ENCODE peak calls at places on chromosome 2, in four cellular contexts. One of them, this sample, is unnamed.

GRCh38 chr2:10452334-10452733 is 4.2 kb upstream of the ODC1 start:
- DNase-seq in Peyer's patch: no peak
- DNase-seq in mammary epithelial cell: peak; percentile 96
- DNase-seq in endodermal cell: no peak
- DNase-seq in this sample: no peak

GRCh38 chr2:212227755-212228154 is 310.8 kb downstream of the ERBB4 start:
- DNase-seq in Peyer's patch: no peak
- DNase-seq in mammary epithelial cell: peak; percentile 70
- DNase-seq in endodermal cell: no peak
- DNase-seq in this sample: no peak

GRCh38 chr2:154692927-154693326 is 5.6 kb upstream of the KCNJ3 start:
- DNase-seq in Peyer's patch: no peak
- DNase-seq in mammary epithelial cell: peak; percentile 9
- DNase-seq in endodermal cell: no peak
- DNase-seq in this sample: no peak

GRCh38 chr2:161134547-161135518 is 25.4 kb upstream of the TANK start:
- DNase-seq in Peyer's patch: no peak
- DNase-seq in mammary epithelial cell: no peak
- DNase-seq in endodermal cell: no peak
- DNase-seq in this sample: no peak

GRCh38 chr2:44479127-44479887 is 117.6 kb downstream of the CAMKMT start:
- DNase-seq in Peyer's patch: peak; percentile 18
- DNase-seq in mammary epithelial cell: peak; percentile 69
- DNase-seq in endodermal cell: peak; percentile 67
- DNase-seq in this sample: no peak

GRCh38 chr2:10500601-10501361 is 52.7 kb upstream of the ODC1 start:
- DNase-seq in Peyer's patch: peak; percentile 7
- DNase-seq in mammary epithelial cell: peak; percentile 72
- DNase-seq in endodermal cell: no peak
- DNase-seq in this sample: no peak

GRCh38 chr2:100812141-100812540 is 7.8 kb upstream of the NPAS2 start:
- DNase-seq in Peyer's patch: no peak
- DNase-seq in mammary epithelial cell: no peak
- DNase-seq in endodermal cell: no peak
- DNase-seq in this sample: no peak

GRCh38 chr2:120238728-120239487 is 13.7 kb upstream of the RALB start:
- DNase-seq in Peyer's patch: no peak
- DNase-seq in mammary epithelial cell: peak; percentile 78
- DNase-seq in endodermal cell: peak; percentile 58
- DNase-seq in this sample: peak; percentile 63

GRCh38 chr2:235966396-235966795 is 201.8 kb downstream of the GBX2 start:
- DNase-seq in Peyer's patch: no peak
- DNase-seq in mammary epithelial cell: no peak
- DNase-seq in endodermal cell: peak; percentile 64
- DNase-seq in this sample: no peak

GRCh38 chr2:235968616-235969324 is 199.4 kb downstream of the GBX2 start:
- DNase-seq in Peyer's patch: no peak
- DNase-seq in mammary epithelial cell: no peak
- DNase-seq in endodermal cell: no peak
- DNase-seq in this sample: peak; percentile 73

GRCh38 chr2:235966932-235967331 is 201.3 kb downstream of the GBX2 start:
- DNase-seq in Peyer's patch: no peak
- DNase-seq in mammary epithelial cell: no peak
- DNase-seq in endodermal cell: no peak
- DNase-seq in this sample: no peak

GRCh38 chr2:235967358-235967757 is 200.8 kb downstream of the GBX2 start:
- DNase-seq in Peyer's patch: no peak
- DNase-seq in mammary epithelial cell: no peak
- DNase-seq in endodermal cell: no peak
- DNase-seq in this sample: no peak

DNA sequence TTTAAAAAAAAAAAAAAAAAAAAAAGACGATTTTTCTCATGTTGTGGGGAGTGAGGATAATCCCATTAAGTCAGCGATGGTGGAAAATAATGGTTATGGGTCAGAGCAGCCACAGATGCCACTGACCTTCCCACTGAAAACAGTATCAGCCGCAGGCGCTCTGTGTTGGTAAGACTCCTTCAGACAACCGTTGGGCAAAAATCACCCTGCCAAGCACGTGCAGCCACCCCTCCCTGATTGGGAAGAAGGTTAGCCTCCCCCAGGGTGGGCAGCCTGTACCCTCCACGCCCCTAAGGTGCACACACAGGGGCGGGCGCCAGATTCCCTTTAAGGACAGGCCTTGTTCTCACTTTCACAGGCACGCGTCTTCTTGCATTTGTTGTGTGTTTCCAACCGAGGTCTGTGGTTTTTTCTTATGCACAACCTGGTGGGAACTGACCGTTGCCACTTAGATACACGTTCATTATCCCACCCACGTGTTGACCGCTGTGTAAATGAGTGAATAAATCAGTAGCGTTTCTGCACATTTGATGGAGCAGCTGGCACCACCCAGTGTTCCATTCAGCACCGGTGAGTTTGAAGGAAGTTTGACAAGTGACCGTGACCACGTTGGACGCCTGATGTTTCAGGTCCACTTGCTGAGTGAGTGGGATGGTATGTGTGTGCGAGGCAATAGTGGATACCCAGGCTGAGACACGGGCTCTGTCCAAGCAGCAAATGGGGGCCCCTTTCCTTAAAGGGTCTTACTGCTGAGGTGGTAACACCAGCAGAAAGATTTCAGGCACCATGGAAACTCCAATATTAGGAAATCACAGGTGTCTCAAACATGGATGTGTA is 197.8 kb downstream of the GBX2 start:
- DNase-seq in Peyer's patch: no peak
- DNase-seq in mammary epithelial cell: no peak
- DNase-seq in endodermal cell: no peak
- DNase-seq in this sample: no peak
- TF ChIP-seq CTCF in Peyer's patch: no peak
- TF ChIP-seq CTCF in mammary epithelial cell: no peak
- TF ChIP-seq CTCF in endodermal cell: no peak
- TF ChIP-seq CTCF in this sample: no peak

GRCh38 chr2:96146151-96146880 is 1.1 kb upstream of the DUSP2 start:
- DNase-seq in Peyer's patch: peak; percentile 89
- DNase-seq in mammary epithelial cell: peak; percentile 58
- DNase-seq in endodermal cell: peak; percentile 44
- DNase-seq in this sample: peak; percentile 57
- H3K4me1 ChIP-seq in Peyer's patch: peaks cover 31% of the 10 kb centered on the region
- H3K4me1 ChIP-seq in mammary epithelial cell: peaks cover 40% of the 10 kb centered on the region
- H3K4me1 ChIP-seq in endodermal cell: no peaks in the 10 kb centered on the region
- H3K4me1 ChIP-seq in this sample: peaks cover 11% of the 10 kb centered on the region

DNA sequence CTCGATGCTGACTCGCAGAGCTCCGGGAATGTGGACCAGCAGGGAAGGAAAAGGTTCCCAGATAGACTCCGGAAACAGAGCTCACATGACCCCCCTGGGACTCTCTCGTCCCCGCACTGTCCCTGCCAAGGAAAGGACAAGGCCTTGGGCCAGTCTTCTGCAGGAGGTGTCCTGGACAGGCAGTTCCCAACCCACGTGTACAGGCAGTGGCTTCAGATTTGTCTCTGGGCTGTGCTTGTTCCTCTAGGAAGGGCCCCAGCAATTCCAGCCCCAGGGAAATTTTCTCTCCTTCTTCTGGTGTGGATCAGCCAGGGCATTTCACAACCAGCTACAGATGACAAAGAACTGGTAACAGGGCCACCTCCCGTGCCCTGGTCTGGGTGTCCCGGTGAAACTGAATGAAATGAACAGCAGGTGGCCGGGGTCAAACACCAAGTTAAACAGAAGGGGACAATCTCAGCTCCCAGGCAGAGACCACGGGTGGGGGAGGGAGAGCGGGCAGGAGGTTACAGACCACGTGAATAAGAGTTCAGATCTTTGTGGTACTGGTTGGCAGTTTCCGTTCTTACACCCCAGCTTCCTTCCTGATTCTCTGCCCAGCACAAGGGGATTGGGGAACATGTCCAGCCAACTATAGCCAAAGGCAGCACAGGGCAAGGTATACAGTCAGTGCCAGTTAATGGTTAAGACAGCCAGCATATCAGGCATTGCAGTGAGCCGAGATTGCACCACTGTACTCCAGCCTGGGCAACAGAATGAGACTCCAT is 52.2 kb upstream of the CAB39 start:
- DNase-seq in Peyer's patch: peak; percentile 83
- DNase-seq in mammary epithelial cell: no peak
- DNase-seq in endodermal cell: no peak
- DNase-seq in this sample: peak; percentile 55
- TF ChIP-seq CTCF in Peyer's patch: no peak
- TF ChIP-seq CTCF in mammary epithelial cell: no peak
- TF ChIP-seq CTCF in endodermal cell: no peak
- TF ChIP-seq CTCF in this sample: no peak

GRCh38 chr2:150681120-150681796 is 193.8 kb upstream of the RND3 start:
- DNase-seq in Peyer's patch: no peak
- DNase-seq in mammary epithelial cell: peak; percentile 81
- DNase-seq in endodermal cell: no peak
- DNase-seq in this sample: no peak
- H3K4me1 ChIP-seq in Peyer's patch: no peaks in the 10 kb centered on the region
- H3K4me1 ChIP-seq in mammary epithelial cell: no peaks in the 10 kb centered on the region
- H3K4me1 ChIP-seq in endodermal cell: peaks cover 1% of the 10 kb centered on the region
- H3K4me1 ChIP-seq in this sample: no peaks in the 10 kb centered on the region

DNA sequence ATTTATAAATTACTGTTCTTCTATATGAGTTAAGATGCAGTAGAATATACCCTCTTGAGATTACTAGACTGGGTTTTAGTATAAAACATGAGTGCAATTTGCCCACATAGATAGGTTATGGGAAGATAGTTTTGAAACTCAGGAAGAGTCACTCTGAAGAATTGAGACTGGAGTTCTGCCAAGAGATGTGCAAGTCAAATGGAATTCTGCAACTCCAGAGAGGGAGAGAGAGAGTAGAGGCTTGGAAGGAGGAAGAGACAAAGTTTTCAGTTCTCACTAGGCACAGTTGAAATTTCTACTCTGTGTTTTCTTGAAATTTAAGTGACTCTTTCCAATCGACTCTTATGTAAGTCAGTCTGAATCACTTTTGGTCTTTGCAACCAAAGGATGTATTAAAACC is 878.8 kb downstream of the TSN start:
- DNase-seq in Peyer's patch: no peak
- DNase-seq in mammary epithelial cell: peak; percentile 87
- DNase-seq in endodermal cell: no peak
- DNase-seq in this sample: no peak
- TF ChIP-seq CTCF in Peyer's patch: no peak
- TF ChIP-seq CTCF in mammary epithelial cell: no peak
- TF ChIP-seq CTCF in endodermal cell: no peak
- TF ChIP-seq CTCF in this sample: no peak

This sample was measured in psoas muscle.